ENCODE peak calls at places on chromosomes 6 and 20, in ten cellular contexts. R is GM19239; I is SW 1271; O is HCEC 1CT; Q is HFFc6; F is activated CD4-positive, CD25-positive, alpha-beta regulatory T cell; H is nephron progenitor cell; B is T-cell; T is activated gamma-delta T cell treated with Interleukin-2 at 50 U/mL for 16 hours; Z is fibroblast of pulmonary artery. W is an unnamed sample.

GRCh38 chr6:40722553-40723258 is 135.5 kb upstream of the LRFN2 start:
- DNase-seq in Q (no peak), B (no peak), O (no peak), F (no peak), T (no peak), Z (peak; percentile 25), I (no peak), H (no peak), R (no peak), W (peak; percentile 19)

GRCh38 chr20:1376453-1377270 is 16.2 kb downstream of the FKBP1A start:
- DNase-seq in F (no peak), Q (no peak), O (no peak), Z (no peak), R (no peak), H (no peak), B (no peak), I (no peak), T (no peak), W (no peak)

GRCh38 chr6:157019115-157019628 is 242.0 kb downstream of the ARID1B start:
- DNase-seq in H (no peak), R (no peak), Q (peak; percentile 23), Z (no peak), O (no peak), B (no peak), T (no peak), F (no peak), I (no peak), W (peak; percentile 5)

GRCh38 chr6:165566088-165566828 is 96.8 kb downstream of the PDE10A start:
- DNase-seq in F (no peak), B (no peak), R (no peak), T (no peak), O (no peak), H (no peak), Q (no peak), Z (no peak), I (no peak), W (no peak)

GRCh38 chr6:52249078-52249477 is 4.8 kb upstream of the IL17F start:
- DNase-seq in B (no peak), I (no peak), O (no peak), R (no peak), T (no peak), Z (no peak), Q (no peak), H (no peak), F (no peak), W (no peak)

GRCh38 chr6:104595315-104595820 is 264.4 kb downstream of the HACE1 start:
- DNase-seq in H (no peak), Q (no peak), T (no peak), O (no peak), Z (no peak), I (no peak), F (no peak), B (no peak), R (no peak), W (no peak)

GRCh38 chr6:132937466-132937906 is 123.1 kb downstream of the RPS12 start:
- DNase-seq in Z (peak; percentile 45), F (no peak), H (peak; percentile 73), R (no peak), Q (peak; percentile 8), B (no peak), O (peak; percentile 21), T (no peak), I (no peak), W (peak; percentile 14)

GRCh38 chr20:17958326-17959256 is 10.0 kb downstream of the SNX5 start:
- DNase-seq in F (no peak), Z (no peak), O (peak; percentile 51), T (no peak), B (no peak), H (no peak), R (no peak), Q (peak; percentile 32), I (no peak), W (no peak)

GRCh38 chr6:44250067-44250717 is 3.3 kb downstream of the HSP90AB1 start:
- DNase-seq in Z (no peak), B (no peak), H (no peak), T (no peak), F (no peak), I (no peak), R (no peak), Q (no peak), O (no peak), W (no peak)

GRCh38 chr6:130293800-130294199 is 71.0 kb upstream of the SAMD3 start:
- DNase-seq in H (peak; percentile 19), B (no peak), R (peak; percentile 10), I (no peak), O (peak; percentile 80), Z (peak; percentile 64), T (peak; percentile 26), F (no peak), Q (peak; percentile 73), W (peak; percentile 65)

GRCh38 chr6:93235775-93236174 is 183.6 kb downstream of the EPHA7 start:
- DNase-seq in Z (no peak), R (no peak), I (no peak), H (no peak), B (no peak), Q (no peak), T (no peak), O (no peak), F (no peak), W (no peak)